ENCODE peak calls at places on chromosomes 2 and 18, in four cellular contexts. One of them, this sample, is unnamed.
A peak's percentile ranks its signal among the peaks of the same experiment; 100 is the strongest.

GRCh38 chr18:23935804-23936203 is 78.8 kb upstream of the TTC39C start:
- DNase-seq in CD4-positive, CD25-positive, alpha-beta regulatory T cell: peak; percentile 9
- DNase-seq in spleen: no peak
- DNase-seq in body of pancreas: no peak
- DNase-seq in this sample: no peak

GRCh38 chr2:72139871-72140620 is 7.6 kb downstream of the CYP26B1 start:
- DNase-seq in CD4-positive, CD25-positive, alpha-beta regulatory T cell: no peak
- DNase-seq in spleen: peak; percentile 66
- DNase-seq in body of pancreas: no peak
- DNase-seq in this sample: no peak

GRCh38 chr2:154368148-154368547 is 330.3 kb upstream of the KCNJ3 start:
- DNase-seq in spleen: no peak
- DNase-seq in CD4-positive, CD25-positive, alpha-beta regulatory T cell: no peak
- DNase-seq in body of pancreas: no peak
- DNase-seq in this sample: no peak

GRCh38 chr2:162196611-162197010 is 44.6 kb upstream of the GCG start:
- DNase-seq in spleen: no peak
- DNase-seq in CD4-positive, CD25-positive, alpha-beta regulatory T cell: no peak
- DNase-seq in body of pancreas: no peak
- DNase-seq in this sample: peak; percentile 46

GRCh38 chr2:37500031-37500430 is 155.6 kb downstream of the QPCT start:
- DNase-seq in body of pancreas: no peak
- DNase-seq in spleen: no peak
- DNase-seq in CD4-positive, CD25-positive, alpha-beta regulatory T cell: no peak
- DNase-seq in this sample: no peak

GRCh38 chr2:8402222-8402621 is 279.6 kb upstream of the ID2 start:
- DNase-seq in body of pancreas: no peak
- DNase-seq in CD4-positive, CD25-positive, alpha-beta regulatory T cell: no peak
- DNase-seq in spleen: no peak
- DNase-seq in this sample: no peak

GRCh38 chr2:15816674-15817406 is 123.5 kb upstream of the MYCN start:
- DNase-seq in body of pancreas: no peak
- DNase-seq in spleen: no peak
- DNase-seq in CD4-positive, CD25-positive, alpha-beta regulatory T cell: no peak
- DNase-seq in this sample: no peak

GRCh38 chr2:8882094-8882493 is 44.7 kb upstream of the KIDINS220 start:
- DNase-seq in spleen: no peak
- DNase-seq in body of pancreas: no peak
- DNase-seq in CD4-positive, CD25-positive, alpha-beta regulatory T cell: no peak
- DNase-seq in this sample: no peak

GRCh38 chr2:43924463-43924862 is 71.3 kb downstream of the LRPPRC start:
- DNase-seq in CD4-positive, CD25-positive, alpha-beta regulatory T cell: no peak
- DNase-seq in spleen: no peak
- DNase-seq in body of pancreas: no peak
- DNase-seq in this sample: no peak

GRCh38 chr2:240784629-240785423 is 35.2 kb downstream of the KIF1A start:
- DNase-seq in spleen: peak; percentile 69
- DNase-seq in body of pancreas: no peak
- DNase-seq in CD4-positive, CD25-positive, alpha-beta regulatory T cell: no peak
- DNase-seq in this sample: no peak

GRCh38 chr2:221529943-221530652 is 42.0 kb downstream of the EPHA4 start:
- DNase-seq in spleen: no peak
- DNase-seq in CD4-positive, CD25-positive, alpha-beta regulatory T cell: no peak
- DNase-seq in body of pancreas: no peak
- DNase-seq in this sample: peak; percentile 42

GRCh38 chr2:156340818-156341481 is 8.4 kb upstream of the NR4A2 start:
- DNase-seq in spleen: peak; percentile 82
- DNase-seq in CD4-positive, CD25-positive, alpha-beta regulatory T cell: no peak
- DNase-seq in body of pancreas: peak; percentile 24
- DNase-seq in this sample: peak; percentile 26

GRCh38 chr2:67845557-67846114 is 217.2 kb downstream of the C1D start:
- DNase-seq in CD4-positive, CD25-positive, alpha-beta regulatory T cell: no peak
- DNase-seq in body of pancreas: no peak
- DNase-seq in spleen: no peak
- DNase-seq in this sample: no peak

GRCh38 chr18:32906506-32907214 is 133.8 kb upstream of the KLHL14 start:
- DNase-seq in spleen: no peak
- DNase-seq in body of pancreas: no peak
- DNase-seq in CD4-positive, CD25-positive, alpha-beta regulatory T cell: no peak
- DNase-seq in this sample: no peak

GRCh38 chr2:24052951-24053350 is 3.4 kb downstream of the FKBP1B start:
- DNase-seq in body of pancreas: no peak
- DNase-seq in spleen: no peak
- DNase-seq in CD4-positive, CD25-positive, alpha-beta regulatory T cell: no peak
- DNase-seq in this sample: no peak

GRCh38 chr2:112713585-112713925 is 7.3 kb upstream of the NT5DC4 start:
- DNase-seq in CD4-positive, CD25-positive, alpha-beta regulatory T cell: no peak
- DNase-seq in spleen: no peak
- DNase-seq in body of pancreas: no peak
- DNase-seq in this sample: no peak

DNA sequence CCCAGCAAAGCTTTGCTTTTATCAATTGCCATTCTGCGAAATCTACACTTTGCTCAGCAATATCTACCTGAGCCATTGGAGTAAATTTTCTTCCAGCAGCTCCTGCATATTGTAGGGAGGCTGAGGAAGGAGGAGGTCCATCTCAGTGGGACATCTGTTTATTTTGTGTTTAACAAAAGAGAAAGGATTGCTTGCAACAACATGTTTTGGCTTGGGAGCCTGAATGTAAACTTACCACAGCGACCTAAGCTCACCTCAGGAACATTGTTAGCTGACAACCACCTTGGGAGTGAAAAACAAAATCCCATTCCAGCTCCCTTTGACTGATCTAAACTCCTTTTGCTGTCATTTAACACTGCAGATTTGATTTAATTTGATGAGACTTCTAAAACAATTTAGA is 356.1 kb downstream of the SS18 start:
- DNase-seq in CD4-positive, CD25-positive, alpha-beta regulatory T cell: no peak
- DNase-seq in spleen: no peak
- DNase-seq in body of pancreas: no peak
- DNase-seq in this sample: no peak
- H3K4me1 ChIP-seq in CD4-positive, CD25-positive, alpha-beta regulatory T cell: no peaks in the 10 kb centered on the region
- H3K4me1 ChIP-seq in spleen: no peaks in the 10 kb centered on the region
- H3K4me1 ChIP-seq in body of pancreas: no peaks in the 10 kb centered on the region
- H3K4me1 ChIP-seq in this sample: no peaks in the 10 kb centered on the region

DNA sequence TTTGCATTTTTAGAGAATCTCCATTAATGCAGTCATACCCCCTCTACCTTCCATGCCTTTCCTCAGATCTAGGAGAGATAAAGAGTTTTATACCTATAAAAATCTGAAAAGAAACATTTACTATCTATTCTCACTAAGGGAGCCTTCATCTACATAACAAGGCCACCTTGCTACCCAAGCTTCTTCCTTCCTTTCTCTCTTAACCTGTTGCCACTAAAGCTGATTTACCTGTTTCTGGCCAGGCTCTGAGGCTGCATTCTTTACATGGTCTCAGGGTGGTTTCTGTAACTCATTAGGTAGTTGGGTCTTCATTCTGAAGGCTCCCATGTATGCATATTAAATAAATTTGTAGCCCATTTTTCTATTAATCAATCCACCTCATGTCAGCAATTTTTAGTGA is 391.6 kb downstream of the DLGAP1 start:
- DNase-seq in spleen: no peak
- DNase-seq in body of pancreas: no peak
- DNase-seq in CD4-positive, CD25-positive, alpha-beta regulatory T cell: no peak
- DNase-seq in this sample: no peak
- H3K9me3 ChIP-seq in spleen: peaks cover 56% of the 10 kb centered on the region
- H3K9me3 ChIP-seq in body of pancreas: no peaks in the 10 kb centered on the region
- H3K9me3 ChIP-seq in CD4-positive, CD25-positive, alpha-beta regulatory T cell: peaks cover 8% of the 10 kb centered on the region
- H3K9me3 ChIP-seq in this sample: peaks cover 30% of the 10 kb centered on the region

GRCh38 chr2:144409241-144409640 is 110.7 kb downstream of the ZEB2 start:
- DNase-seq in spleen: no peak
- DNase-seq in body of pancreas: no peak
- DNase-seq in CD4-positive, CD25-positive, alpha-beta regulatory T cell: no peak
- DNase-seq in this sample: peak; percentile 61

GRCh38 chr2:144407262-144407661 is 112.7 kb downstream of the ZEB2 start:
- DNase-seq in CD4-positive, CD25-positive, alpha-beta regulatory T cell: no peak
- DNase-seq in spleen: no peak
- DNase-seq in body of pancreas: no peak
- DNase-seq in this sample: no peak

GRCh38 chr2:144414324-144414845 is 105.5 kb downstream of the ZEB2 start:
- DNase-seq in spleen: peak; percentile 80
- DNase-seq in body of pancreas: peak; percentile 50
- DNase-seq in CD4-positive, CD25-positive, alpha-beta regulatory T cell: no peak
- DNase-seq in this sample: peak; percentile 89

GRCh38 chr2:144415381-144415780 is 104.5 kb downstream of the ZEB2 start:
- DNase-seq in spleen: no peak
- DNase-seq in body of pancreas: no peak
- DNase-seq in CD4-positive, CD25-positive, alpha-beta regulatory T cell: no peak
- DNase-seq in this sample: no peak

GRCh38 chr2:144412727-144413126 is 107.2 kb downstream of the ZEB2 start:
- DNase-seq in CD4-positive, CD25-positive, alpha-beta regulatory T cell: no peak
- DNase-seq in body of pancreas: no peak
- DNase-seq in spleen: no peak
- DNase-seq in this sample: no peak
- H3K36me3 ChIP-seq in CD4-positive, CD25-positive, alpha-beta regulatory T cell: no peaks in the 10 kb centered on the region
- H3K36me3 ChIP-seq in body of pancreas: no peaks in the 10 kb centered on the region
- H3K36me3 ChIP-seq in spleen: peaks cover 80% of the 10 kb centered on the region
- H3K36me3 ChIP-seq in this sample: peaks cover 41% of the 10 kb centered on the region

GRCh38 chr2:224954980-224955379 is 87.3 kb downstream of the DOCK10 start:
- DNase-seq in spleen: no peak
- DNase-seq in CD4-positive, CD25-positive, alpha-beta regulatory T cell: no peak
- DNase-seq in body of pancreas: no peak
- DNase-seq in this sample: no peak
- H3K4me1 ChIP-seq in spleen: peaks cover 58% of the 10 kb centered on the region
- H3K4me1 ChIP-seq in CD4-positive, CD25-positive, alpha-beta regulatory T cell: peaks cover 63% of the 10 kb centered on the region
- H3K4me1 ChIP-seq in body of pancreas: no peaks in the 10 kb centered on the region
- H3K4me1 ChIP-seq in this sample: peaks cover 28% of the 10 kb centered on the region

GRCh38 chr18:14971461-14972185 is 223.7 kb downstream of the ANKRD30B start:
- DNase-seq in body of pancreas: no peak
- DNase-seq in spleen: no peak
- DNase-seq in CD4-positive, CD25-positive, alpha-beta regulatory T cell: no peak
- DNase-seq in this sample: no peak
- H3K9me3 ChIP-seq in body of pancreas: no peaks in the 10 kb centered on the region
- H3K9me3 ChIP-seq in spleen: no peaks in the 10 kb centered on the region
- H3K9me3 ChIP-seq in CD4-positive, CD25-positive, alpha-beta regulatory T cell: no peaks in the 10 kb centered on the region
- H3K9me3 ChIP-seq in this sample: no peaks in the 10 kb centered on the region

DNA sequence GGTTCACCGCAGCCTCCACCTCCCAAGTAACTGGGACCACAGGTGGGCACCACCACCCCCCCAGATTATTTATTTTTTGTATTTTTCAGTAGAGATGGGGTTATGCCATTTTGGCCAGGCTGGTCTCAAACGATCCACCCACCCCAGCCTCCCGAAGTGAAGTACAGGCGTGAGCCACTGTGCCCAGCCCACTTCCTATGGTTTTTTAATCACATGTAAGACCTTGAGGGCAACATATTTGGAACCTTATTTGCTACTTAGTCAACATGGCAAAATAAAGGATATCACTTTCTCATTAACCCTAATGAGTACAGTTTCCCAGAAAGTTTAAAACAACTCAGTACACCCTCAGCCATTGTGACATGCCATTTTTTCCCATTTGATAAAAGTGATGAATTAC is 64.7 kb downstream of the EIF5B start:
- DNase-seq in body of pancreas: no peak
- DNase-seq in spleen: no peak
- DNase-seq in CD4-positive, CD25-positive, alpha-beta regulatory T cell: no peak
- DNase-seq in this sample: no peak
- H3K36me3 ChIP-seq in body of pancreas: no peaks in the 10 kb centered on the region
- H3K36me3 ChIP-seq in spleen: peaks cover 99% of the 10 kb centered on the region
- H3K36me3 ChIP-seq in CD4-positive, CD25-positive, alpha-beta regulatory T cell: peaks cover 94% of the 10 kb centered on the region
- H3K36me3 ChIP-seq in this sample: peaks cover 93% of the 10 kb centered on the region

GRCh38 chr2:218229851-218230250 is 12.9 kb downstream of the ARPC2 start:
- DNase-seq in spleen: no peak
- DNase-seq in CD4-positive, CD25-positive, alpha-beta regulatory T cell: no peak
- DNase-seq in body of pancreas: no peak
- DNase-seq in this sample: peak; percentile 38

GRCh38 chr2:218230882-218231281 is 13.9 kb downstream of the ARPC2 start:
- DNase-seq in CD4-positive, CD25-positive, alpha-beta regulatory T cell: peak; percentile 26
- DNase-seq in body of pancreas: peak; percentile 70
- DNase-seq in spleen: no peak
- DNase-seq in this sample: peak; percentile 54

GRCh38 chr2:218226903-218227302 is 9.9 kb downstream of the ARPC2 start:
- DNase-seq in spleen: no peak
- DNase-seq in CD4-positive, CD25-positive, alpha-beta regulatory T cell: no peak
- DNase-seq in body of pancreas: no peak
- DNase-seq in this sample: no peak

GRCh38 chr2:218228366-218229092 is 11.5 kb downstream of the ARPC2 start:
- DNase-seq in spleen: no peak
- DNase-seq in body of pancreas: no peak
- DNase-seq in CD4-positive, CD25-positive, alpha-beta regulatory T cell: no peak
- DNase-seq in this sample: peak; percentile 11

DNA sequence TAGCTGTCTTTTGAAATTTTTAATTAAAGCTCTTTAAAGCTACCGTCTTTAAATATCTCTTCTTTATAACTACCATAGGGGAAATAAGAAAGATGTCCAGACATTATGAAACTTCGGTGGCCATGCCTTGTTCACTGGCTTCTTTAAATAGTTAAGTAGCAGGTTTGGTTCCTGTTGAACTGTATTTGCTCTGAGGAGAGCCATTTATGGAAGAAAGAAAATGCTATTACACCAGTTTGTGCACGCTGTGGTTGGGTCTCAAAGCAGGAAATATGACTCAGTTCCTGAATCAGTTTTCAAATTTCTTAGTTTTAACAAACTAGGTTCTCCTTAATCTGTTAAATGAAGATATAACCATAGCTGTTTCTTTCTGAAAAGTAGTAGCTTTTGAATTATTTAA is 12.2 kb downstream of the ARPC2 start:
- DNase-seq in body of pancreas: peak; percentile 27
- DNase-seq in CD4-positive, CD25-positive, alpha-beta regulatory T cell: peak; percentile 64
- DNase-seq in spleen: no peak
- DNase-seq in this sample: peak; percentile 73
- H3K4me1 ChIP-seq in body of pancreas: peaks cover 46% of the 10 kb centered on the region
- H3K4me1 ChIP-seq in CD4-positive, CD25-positive, alpha-beta regulatory T cell: peaks cover 67% of the 10 kb centered on the region
- H3K4me1 ChIP-seq in spleen: peaks cover 52% of the 10 kb centered on the region
- H3K4me1 ChIP-seq in this sample: peaks cover 29% of the 10 kb centered on the region

GRCh38 chr18:79935499-79935898 is 16.0 kb downstream of the SLC66A2 start:
- DNase-seq in CD4-positive, CD25-positive, alpha-beta regulatory T cell: no peak
- DNase-seq in spleen: no peak
- DNase-seq in body of pancreas: no peak
- DNase-seq in this sample: no peak

GRCh38 chr18:79932907-79933306 is 18.5 kb downstream of the SLC66A2 start:
- DNase-seq in body of pancreas: no peak
- DNase-seq in CD4-positive, CD25-positive, alpha-beta regulatory T cell: no peak
- DNase-seq in spleen: no peak
- DNase-seq in this sample: no peak

GRCh38 chr18:79934311-79935097 is 16.9 kb downstream of the SLC66A2 start:
- DNase-seq in body of pancreas: peak; percentile 54
- DNase-seq in CD4-positive, CD25-positive, alpha-beta regulatory T cell: no peak
- DNase-seq in spleen: peak; percentile 51
- DNase-seq in this sample: no peak

GRCh38 chr18:79935098-79935480 is 16.4 kb downstream of the SLC66A2 start:
- DNase-seq in CD4-positive, CD25-positive, alpha-beta regulatory T cell: no peak
- DNase-seq in body of pancreas: no peak
- DNase-seq in spleen: no peak
- DNase-seq in this sample: no peak

DNA sequence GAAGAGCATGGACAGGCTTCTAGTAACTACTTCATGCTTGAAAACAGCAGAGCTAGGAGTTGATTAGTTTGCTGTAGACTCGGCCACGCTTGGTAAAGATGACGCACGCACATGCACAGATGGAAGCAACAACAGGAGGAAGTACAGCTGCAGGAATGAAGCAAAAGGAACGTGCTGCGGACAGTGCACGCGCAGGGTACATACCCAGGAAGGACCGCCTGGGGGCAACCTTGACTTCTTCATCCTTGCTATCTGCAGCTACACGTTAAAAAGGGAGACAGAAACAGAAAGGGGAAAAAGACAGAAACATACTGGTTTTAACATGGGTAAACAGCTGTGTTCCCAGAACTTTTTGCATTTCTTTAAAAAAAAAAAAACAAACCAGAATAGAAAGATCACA is 17.7 kb downstream of the SLC66A2 start:
- DNase-seq in body of pancreas: peak; percentile 86
- DNase-seq in CD4-positive, CD25-positive, alpha-beta regulatory T cell: no peak
- DNase-seq in spleen: peak; percentile 37
- DNase-seq in this sample: no peak
- H3K9me3 ChIP-seq in body of pancreas: no peaks in the 10 kb centered on the region
- H3K9me3 ChIP-seq in CD4-positive, CD25-positive, alpha-beta regulatory T cell: peaks cover 72% of the 10 kb centered on the region
- H3K9me3 ChIP-seq in spleen: peaks cover 83% of the 10 kb centered on the region
- H3K9me3 ChIP-seq in this sample: peaks cover 46% of the 10 kb centered on the region

GRCh38 chr2:11797846-11798245 is 51.4 kb downstream of the LPIN1 start:
- DNase-seq in spleen: no peak
- DNase-seq in CD4-positive, CD25-positive, alpha-beta regulatory T cell: no peak
- DNase-seq in body of pancreas: no peak
- DNase-seq in this sample: no peak
- H3K36me3 ChIP-seq in spleen: peaks cover 89% of the 10 kb centered on the region
- H3K36me3 ChIP-seq in CD4-positive, CD25-positive, alpha-beta regulatory T cell: peaks cover 83% of the 10 kb centered on the region
- H3K36me3 ChIP-seq in body of pancreas: peaks cover 4% of the 10 kb centered on the region
- H3K36me3 ChIP-seq in this sample: peaks cover 98% of the 10 kb centered on the region

This sample was measured in adipocyte.